ENCODE peak calls at places on chromosomes 2 and 18, in nine cellular contexts. D is stomach, N is Peyer's patch, A is A549, J is sigmoid colon, E is H54, U is GM12891, Q is suprapubic skin, X is breast epithelium. F is an unnamed sample.

GRCh38 chr2:80238692-80239469 is 65.7 kb downstream of the LRRTM1 start:
- DNase-seq in Q (no peak), E (peak; percentile 5), N (no peak), A (peak; percentile 35), J (no peak), U (peak; percentile 5), D (peak; percentile 41), X (no peak), F (no peak)

GRCh38 chr2:163735692-163736432 is at the start of gene FIGN:
- DNase-seq in E (peak; percentile 55), Q (peak; percentile 86), A (peak; percentile 81), D (peak; percentile 73), N (peak; percentile 52), J (peak; percentile 89), X (peak; percentile 41), U (no peak), F (no peak)

GRCh38 chr2:230643576-230644291 is 68.9 kb upstream of the CAB39 start:
- DNase-seq in N (no peak), D (peak; percentile 38), X (no peak), E (no peak), J (peak; percentile 78), Q (peak; percentile 78), A (no peak), U (no peak), F (peak; percentile 14)

GRCh38 chr2:215105607-215106354 is 32.6 kb downstream of the ABCA12 start:
- DNase-seq in X (no peak), N (no peak), A (peak; percentile 5), J (no peak), U (no peak), Q (no peak), D (no peak), E (no peak), F (no peak)

GRCh38 chr18:58649966-58650816 is 21.1 kb upstream of the MALT1 start:
- DNase-seq in D (no peak), X (no peak), J (no peak), N (no peak), U (no peak), E (no peak), Q (no peak), A (no peak), F (no peak)

GRCh38 chr2:229350928-229351327 is 79.8 kb upstream of the PID1 start:
- DNase-seq in J (no peak), U (no peak), Q (no peak), X (no peak), A (no peak), N (no peak), D (no peak), E (no peak), F (no peak)

GRCh38 chr18:50786851-50787250 is 33.0 kb downstream of the MRO start:
- DNase-seq in U (no peak), A (no peak), E (no peak), Q (no peak), D (no peak), N (no peak), X (no peak), J (no peak), F (no peak)

GRCh38 chr2:235901243-235901642 is 266.9 kb downstream of the GBX2 start:
- DNase-seq in J (no peak), D (no peak), A (no peak), Q (no peak), X (no peak), U (no peak), N (no peak), E (no peak), F (no peak)

GRCh38 chr18:27394687-27395086 is 209.6 kb upstream of the CHST9 start:
- DNase-seq in A (no peak), X (no peak), Q (no peak), U (no peak), D (no peak), N (no peak), E (no peak), J (no peak), F (no peak)

GRCh38 chr18:36402765-36403396 is 105.4 kb downstream of the FHOD3 start:
- DNase-seq in J (peak; percentile 78), N (no peak), Q (no peak), E (no peak), A (no peak), U (no peak), X (peak; percentile 52), D (no peak), F (no peak)

GRCh38 chr2:159211447-159212396 is 74.8 kb downstream of the WDSUB1 start:
- DNase-seq in D (no peak), X (no peak), U (no peak), E (no peak), Q (no peak), J (no peak), N (no peak), A (no peak), F (no peak)

GRCh38 chr2:163247151-163247872 is 408.7 kb upstream of the KCNH7 start:
- DNase-seq in Q (no peak), D (no peak), J (no peak), A (no peak), U (no peak), X (no peak), N (no peak), E (no peak), F (no peak)

GRCh38 chr2:147934881-147935280 is 85.7 kb downstream of the ORC4 start:
- DNase-seq in D (no peak), X (no peak), J (no peak), U (no peak), A (no peak), Q (no peak), N (no peak), E (no peak), F (no peak)

GRCh38 chr18:3914833-3915598 is 465.0 kb downstream of the TGIF1 start:
- DNase-seq in U (no peak), D (no peak), N (no peak), Q (no peak), J (no peak), X (no peak), E (no peak), A (no peak), F (peak; percentile 55)

GRCh38 chr2:42835577-42836371 is 43.4 kb upstream of the HAAO start:
- DNase-seq in U (no peak), E (peak; percentile 61), Q (peak; percentile 81), X (peak; percentile 76), A (peak; percentile 91), J (peak; percentile 92), D (no peak), N (no peak), F (no peak)

DNA sequence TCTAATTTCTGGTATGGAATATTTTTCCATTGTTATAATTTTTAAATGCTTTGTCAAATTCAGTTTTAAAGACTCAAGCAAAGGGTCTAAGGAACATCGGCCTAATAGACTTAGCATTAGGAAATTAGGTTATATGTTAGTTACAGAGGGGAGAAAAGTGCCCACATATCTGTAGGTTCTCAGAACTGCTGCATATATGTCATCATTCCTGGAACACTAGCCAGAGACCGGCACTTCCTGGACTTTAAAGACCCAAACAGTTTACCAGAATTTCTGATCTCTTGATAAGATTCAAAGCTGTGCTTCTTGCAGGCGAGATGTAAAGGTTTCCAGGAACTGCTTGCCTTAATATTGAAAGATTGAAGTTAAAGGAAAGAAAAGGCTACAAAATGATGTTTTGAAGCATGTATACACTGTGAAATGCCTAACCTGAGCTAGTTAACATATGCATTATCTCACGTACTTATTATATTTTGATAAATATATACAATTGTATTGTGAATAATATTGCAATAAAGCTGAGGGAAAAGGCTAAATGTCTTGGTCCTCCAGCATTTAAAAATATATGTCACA is 993.6 kb downstream of the LRP1B start:
- DNase-seq in A (no peak), U (no peak), J (no peak), X (no peak), N (no peak), E (no peak), D (no peak), Q (no peak), F (peak; percentile 2)
- TF ChIP-seq POLR2A in A (no peak), U (no peak), J (no peak), X (no peak), N (no peak), E (no peak), D (no peak), Q (no peak), F (no peak)

DNA sequence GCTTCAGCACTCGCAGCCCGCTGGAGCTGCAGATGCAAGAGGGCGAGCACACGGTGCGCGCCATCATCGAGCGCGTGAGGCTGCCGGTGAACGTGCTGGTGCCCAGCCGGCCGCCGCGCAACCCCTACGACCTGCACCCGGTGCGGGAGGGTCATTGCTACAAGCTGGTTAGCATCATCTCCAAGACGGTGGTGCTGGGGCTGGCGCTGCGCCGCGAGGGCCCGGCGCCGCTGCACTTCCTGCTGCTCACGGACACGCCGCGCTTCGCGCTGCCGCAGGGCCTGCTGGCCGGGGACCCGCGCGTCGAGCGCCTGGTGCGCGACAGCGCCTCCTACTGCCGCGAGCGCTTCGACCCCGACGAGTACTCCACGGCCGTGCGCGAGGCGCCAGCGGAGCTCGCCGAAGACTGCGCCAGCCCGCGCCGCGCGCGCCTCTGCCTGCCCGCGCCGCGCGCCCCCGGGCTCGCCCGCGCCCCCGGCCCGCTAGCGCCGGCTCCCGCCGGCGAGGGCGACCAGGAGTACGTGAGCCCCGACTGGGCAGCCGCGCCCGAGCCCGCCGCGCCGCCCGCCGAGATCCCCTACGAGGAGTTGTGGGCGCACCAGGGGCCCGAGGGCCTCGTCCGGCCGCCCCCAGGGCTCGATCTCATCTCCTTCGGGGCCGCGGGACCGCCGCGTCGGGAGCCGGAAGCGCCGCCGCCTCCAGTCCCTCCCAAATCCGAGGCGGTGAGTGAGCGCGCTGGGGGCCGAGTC is 11.8 kb downstream of the GAREM2 start:
- DNase-seq in E (no peak), J (peak; percentile 92), A (peak; percentile 86), U (peak; percentile 95), D (peak; percentile 84), X (no peak), N (peak; percentile 90), Q (no peak), F (peak; percentile 94)
- TF ChIP-seq POLR2A in E (no peak), J (no peak), A (peak; percentile 33), U (no peak), D (no peak), X (no peak), N (no peak), Q (no peak), F (no peak)

DNA sequence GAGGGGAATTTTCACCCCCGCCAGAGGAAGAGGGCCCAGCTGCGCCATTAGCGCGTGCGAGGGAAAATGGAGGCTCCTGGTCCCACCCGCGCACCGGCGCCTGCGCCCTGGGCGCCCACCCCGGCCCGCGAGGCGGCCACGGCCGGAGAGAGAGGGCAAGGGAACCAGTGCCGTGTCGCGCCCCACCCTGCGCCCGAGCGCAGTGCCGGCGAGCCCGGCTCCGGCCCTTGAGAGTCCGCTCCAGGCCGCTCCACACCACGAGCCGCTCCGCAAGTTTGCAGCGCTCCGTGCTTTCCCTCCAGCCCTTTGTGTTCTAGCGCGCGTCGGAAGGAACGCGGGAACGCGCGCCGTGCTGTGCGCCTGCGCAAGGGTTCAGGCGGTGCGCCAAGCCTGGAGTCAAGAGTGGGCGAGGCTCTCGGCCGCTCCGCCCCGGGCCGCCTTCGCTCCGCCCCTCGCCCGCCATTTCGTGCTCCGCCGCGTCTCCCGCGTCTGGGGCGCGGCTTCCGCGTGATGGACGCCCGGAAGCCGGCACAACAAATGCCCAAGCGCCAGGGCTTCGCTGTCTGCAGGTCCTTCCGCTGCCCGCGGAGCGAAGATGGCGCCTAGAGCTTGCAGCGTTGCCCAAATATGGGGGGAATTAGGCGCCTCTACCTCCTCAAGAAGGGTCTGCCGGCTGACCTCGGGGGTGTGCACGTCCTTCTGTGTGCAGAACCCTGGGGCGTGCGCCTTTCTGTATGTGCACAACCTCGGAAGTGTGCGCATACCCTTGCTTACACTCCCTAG is 46.1 kb upstream of the PTMA start:
- DNase-seq in J (peak; percentile 98), E (no peak), Q (peak; percentile 97), X (peak; percentile 91), D (peak; percentile 97), N (peak; percentile 99), U (peak; percentile 89), A (peak; percentile 99), F (peak; percentile 99)
- TF ChIP-seq POLR2A in J (no peak), E (no peak), Q (peak; percentile 78), X (no peak), D (no peak), N (peak; percentile 66), U (peak; percentile 83), A (peak; percentile 51), F (peak; percentile 82)

GRCh38 chr2:121768143-121768755 is 12.8 kb downstream of the TSN start:
- DNase-seq in X (no peak), E (no peak), A (no peak), N (no peak), U (no peak), D (no peak), Q (no peak), J (no peak), F (no peak)
- TF ChIP-seq POLR2A in X (no peak), E (no peak), A (no peak), N (no peak), U (no peak), D (no peak), Q (no peak), J (no peak), F (no peak)